ENCODE peak calls at places on chromosome 18, in seven cellular contexts. I is mammary epithelial cell, M is lower leg skin, R is HFF-Myc, C is body of pancreas, G is PC-9, H is adrenal gland. Z is an unnamed sample.

GRCh38 chr18:59265246-59266018 is 7.8 kb downstream of the RAX start:
- DNase-seq in I (no peak), M (no peak), R (no peak), C (peak), G (no peak), H (no peak), Z (no peak)

GRCh38 chr18:5628512-5629255 is 84.9 kb upstream of the EPB41L3 start:
- DNase-seq in I (peak), M (peak), R (no peak), C (peak), G (no peak), H (peak), Z (peak)

GRCh38 chr18:51611326-51611725 is 413.8 kb upstream of the MEX3C start:
- DNase-seq in I (no peak), M (no peak), R (no peak), C (no peak), G (no peak), H (no peak), Z (no peak)

GRCh38 chr18:75607701-75608100 is 180.2 kb upstream of the SMIM21 start:
- DNase-seq in I (no peak), M (no peak), R (no peak), C (no peak), G (no peak), H (no peak), Z (peak)

GRCh38 chr18:78728301-78729098 is 251.1 kb upstream of the SALL3 start:
- DNase-seq in I (no peak), M (peak), R (no peak), C (no peak), G (no peak), H (no peak), Z (no peak)

GRCh38 chr18:7950380-7951143 is 383.4 kb downstream of the PTPRM start:
- DNase-seq in I (peak), M (no peak), R (peak), C (no peak), G (peak), H (no peak), Z (peak)

GRCh38 chr18:27789406-27789805 is 387.5 kb downstream of the CDH2 start:
- DNase-seq in I (peak), M (no peak), R (no peak), C (no peak), G (no peak), H (no peak), Z (no peak)

GRCh38 chr18:9653390-9653789 is 39.0 kb upstream of the PPP4R1 start:
- DNase-seq in I (no peak), M (peak), R (no peak), C (peak), G (no peak), H (peak), Z (peak)

GRCh38 chr18:40582105-40582504 is 1372.9 kb upstream of the PIK3C3 start:
- DNase-seq in I (no peak), M (no peak), R (no peak), C (no peak), G (no peak), H (no peak), Z (no peak)

GRCh38 chr18:25237571-25238267 is 114.2 kb downstream of the ZNF521 start:
- DNase-seq in I (no peak), M (no peak), R (no peak), C (no peak), G (no peak), H (no peak), Z (peak)

GRCh38 chr18:10015288-10015701 is 101.5 kb downstream of the VAPA start:
- DNase-seq in I (peak), M (no peak), R (no peak), C (no peak), G (peak), H (no peak), Z (peak)

GRCh38 chr18:34707670-34708069 is 2.4 kb upstream of the DTNA start:
- DNase-seq in I (peak), M (no peak), R (peak), C (peak), G (peak), H (peak), Z (peak)

GRCh38 chr18:22678486-22678885 is 254.6 kb upstream of the RBBP8 start:
- DNase-seq in I (no peak), M (no peak), R (no peak), C (no peak), G (no peak), H (no peak), Z (peak)

GRCh38 chr18:50518787-50519520 is 40.9 kb upstream of the MAPK4 start:
- DNase-seq in I (peak), M (no peak), R (no peak), C (no peak), G (no peak), H (no peak), Z (peak)

GRCh38 chr18:74215863-74216262 is 67.5 kb downstream of the TIMM21 start:
- DNase-seq in I (no peak), M (no peak), R (no peak), C (no peak), G (no peak), H (no peak), Z (no peak)

GRCh38 chr18:54279477-54280205 is 10.3 kb downstream of the POLI start:
- DNase-seq in I (no peak), M (no peak), R (no peak), C (no peak), G (no peak), H (no peak), Z (no peak)

GRCh38 chr18:5238371-5238758 is 41.3 kb upstream of the AKAIN1 start:
- DNase-seq in I (no peak), M (no peak), R (no peak), C (peak), G (no peak), H (peak), Z (no peak)

GRCh38 chr18:10410472-10411300 is 43.7 kb upstream of the APCDD1 start:
- DNase-seq in I (peak), M (no peak), R (no peak), C (peak), G (no peak), H (no peak), Z (no peak)

GRCh38 chr18:67302043-67302442 is 214.5 kb downstream of the DSEL start:
- DNase-seq in I (peak), M (no peak), R (no peak), C (no peak), G (no peak), H (no peak), Z (peak)

GRCh38 chr18:31612124-31612523 is 20.4 kb downstream of the TTR start:
- DNase-seq in I (no peak), M (no peak), R (no peak), C (no peak), G (no peak), H (peak), Z (no peak)

GRCh38 chr18:7626175-7626921 is 59.2 kb downstream of the PTPRM start:
- DNase-seq in I (no peak), M (no peak), R (no peak), C (no peak), G (no peak), H (no peak), Z (no peak)

GRCh38 chr18:30334781-30335180 is 707.8 kb downstream of the DSC3 start:
- DNase-seq in I (no peak), M (no peak), R (no peak), C (no peak), G (no peak), H (no peak), Z (no peak)

GRCh38 chr18:10798727-10799435 is 273.1 kb downstream of the NAPG start:
- DNase-seq in I (no peak), M (no peak), R (no peak), C (peak), G (no peak), H (no peak), Z (peak)

GRCh38 chr18:27075828-27076227 is 109.3 kb downstream of the CHST9 start:
- DNase-seq in I (no peak), M (no peak), R (no peak), C (no peak), G (no peak), H (no peak), Z (no peak)

GRCh38 chr18:69161383-69162028 is 239.2 kb upstream of the DOK6 start:
- DNase-seq in I (no peak), M (peak), R (no peak), C (no peak), G (no peak), H (no peak), Z (peak)

GRCh38 chr18:33839452-33840225 is 261.6 kb downstream of the ASXL3 start:
- DNase-seq in I (peak), M (no peak), R (peak), C (peak), G (no peak), H (no peak), Z (peak)

GRCh38 chr18:76339246-76339620 is 155.8 kb downstream of the ZNF516 start:
- DNase-seq in I (peak), M (no peak), R (no peak), C (no peak), G (no peak), H (no peak), Z (no peak)

GRCh38 chr18:9808530-9809241 is 77.1 kb upstream of the TXNDC2 start:
- DNase-seq in I (peak), M (no peak), R (no peak), C (no peak), G (no peak), H (peak), Z (peak)

GRCh38 chr18:26549486-26550435 is 1.4 kb upstream of the KCTD1 start:
- DNase-seq in I (peak), M (peak), R (peak), C (peak), G (peak), H (peak), Z (peak)

GRCh38 chr18:29157057-29157780 is 980.3 kb upstream of the CDH2 start:
- DNase-seq in I (peak), M (no peak), R (no peak), C (no peak), G (peak), H (no peak), Z (no peak)

GRCh38 chr18:22930089-22930713 is 2.9 kb upstream of the RBBP8 start:
- DNase-seq in I (peak), M (peak), R (peak), C (peak), G (no peak), H (peak), Z (peak)

GRCh38 chr18:24413148-24413547 is 13.3 kb upstream of the IMPACT start:
- DNase-seq in I (no peak), M (no peak), R (no peak), C (no peak), G (no peak), H (no peak), Z (peak)

GRCh38 chr18:33817096-33817495 is 239.1 kb downstream of the ASXL3 start:
- DNase-seq in I (peak), M (no peak), R (no peak), C (no peak), G (no peak), H (no peak), Z (peak)

GRCh38 chr18:10164241-10165160 is 250.7 kb downstream of the VAPA start:
- DNase-seq in I (no peak), M (peak), R (no peak), C (peak), G (no peak), H (no peak), Z (no peak)

GRCh38 chr18:30328839-30329238 is 713.7 kb downstream of the DSC3 start:
- DNase-seq in I (peak), M (no peak), R (no peak), C (no peak), G (no peak), H (no peak), Z (no peak)

GRCh38 chr18:63162271-63163014 is 157.1 kb downstream of the BCL2 start:
- DNase-seq in I (peak), M (no peak), R (no peak), C (no peak), G (no peak), H (no peak), Z (peak)

GRCh38 chr18:48160622-48161021 is 230.2 kb upstream of the SMAD2 start:
- DNase-seq in I (no peak), M (peak), R (no peak), C (no peak), G (no peak), H (peak), Z (no peak)
- H3K4me3 ChIP-seq in I (peak), M (no peak), R (peak), C (no peak), G (peak), H (no peak), Z (peak)

DNA sequence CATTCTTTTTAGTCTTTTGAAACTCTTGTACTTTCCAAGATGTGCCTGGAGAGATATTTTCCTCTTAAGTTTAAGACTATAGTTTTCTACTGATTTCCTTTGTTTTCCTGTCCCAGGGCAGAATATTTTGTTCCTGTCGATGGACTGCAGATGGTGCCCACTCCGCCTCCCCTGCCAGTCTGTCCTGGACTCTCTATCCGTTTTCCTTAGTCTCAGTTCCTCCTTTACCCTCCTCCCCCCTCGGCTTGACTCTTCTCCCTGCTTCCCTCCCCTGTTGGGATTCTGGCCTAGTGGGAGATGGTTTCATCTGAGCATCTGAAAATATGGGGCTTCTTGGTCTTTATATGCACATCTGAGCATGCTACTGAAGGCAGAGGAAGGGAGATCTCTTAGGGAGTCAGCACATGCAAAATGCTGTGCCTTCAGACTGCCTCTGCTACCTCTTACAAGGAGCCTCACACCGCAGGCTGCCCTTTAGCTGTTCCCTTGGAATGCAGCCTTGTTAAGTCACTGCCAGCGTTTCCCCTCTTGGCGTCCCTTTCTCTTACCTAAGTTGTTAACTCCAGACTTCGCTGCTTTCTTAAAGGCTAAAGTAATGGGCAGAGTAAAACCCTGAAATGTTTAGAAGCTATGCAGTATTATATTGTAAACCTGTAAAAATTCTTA is 49.6 kb downstream of the LDLRAD4 start:
- DNase-seq in I (peak), M (peak), R (no peak), C (no peak), G (no peak), H (peak), Z (peak)
- TF ChIP-seq CTCF in I (no peak), M (no peak), R (no peak), C (no peak), G (no peak), H (no peak), Z (no peak)

GRCh38 chr18:832085-832681 is 20.1 kb upstream of the YES1 start:
- DNase-seq in I (no peak), M (no peak), R (no peak), C (peak), G (no peak), H (peak), Z (no peak)
- H3K4me3 ChIP-seq in I (no peak), M (no peak), R (no peak), C (no peak), G (no peak), H (no peak), Z (no peak)

GRCh38 chr18:46953195-46953594 is 35.8 kb downstream of the KATNAL2 start:
- DNase-seq in I (no peak), M (no peak), R (no peak), C (no peak), G (no peak), H (no peak), Z (no peak)

GRCh38 chr18:46946656-46947282 is 29.4 kb downstream of the KATNAL2 start:
- DNase-seq in I (peak), M (peak), R (peak), C (peak), G (no peak), H (peak), Z (peak)

GRCh38 chr18:46950064-46950656 is 32.8 kb downstream of the KATNAL2 start:
- DNase-seq in I (no peak), M (no peak), R (no peak), C (no peak), G (no peak), H (no peak), Z (peak)
- TF ChIP-seq CTCF in I (peak), M (no peak), R (peak), C (no peak), G (peak), H (peak), Z (no peak)

DNA sequence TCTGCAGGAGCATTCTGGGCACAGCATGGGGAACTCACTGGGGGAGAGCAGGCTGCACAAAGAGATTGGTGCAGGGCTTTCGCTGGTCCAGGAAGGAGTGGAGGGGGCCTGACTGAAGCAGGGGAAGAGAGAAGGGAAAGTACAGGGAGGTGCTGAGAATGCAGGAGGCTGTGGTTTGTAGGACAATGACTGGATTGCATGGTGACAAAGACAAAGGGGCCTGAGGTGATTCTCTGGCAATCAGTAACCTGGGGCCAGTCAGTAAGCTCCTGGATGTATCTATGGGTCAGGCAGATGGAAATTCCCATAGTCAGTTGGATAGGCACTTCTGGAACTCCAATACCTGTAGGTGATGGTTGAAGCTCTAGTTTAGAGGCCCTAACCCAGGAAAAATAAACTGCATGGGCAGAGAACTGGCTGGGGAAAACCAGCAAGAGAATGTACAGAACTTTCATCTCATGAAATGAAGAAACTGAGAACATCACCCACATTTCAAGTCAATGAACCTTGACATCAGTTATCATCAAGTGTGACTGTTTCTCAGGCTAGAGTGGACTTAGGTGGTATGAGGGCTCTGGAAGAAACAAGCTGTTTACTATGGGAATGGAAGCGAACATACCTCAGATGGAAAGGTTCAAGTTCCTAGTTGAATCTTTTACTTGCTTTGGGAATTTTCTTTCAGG is 193.2 kb downstream of the TPGS2 start:
- DNase-seq in I (no peak), M (no peak), R (no peak), C (no peak), G (no peak), H (no peak), Z (no peak)
- H3K4me3 ChIP-seq in I (no peak), M (no peak), R (no peak), C (no peak), G (no peak), H (no peak), Z (no peak)